ENCODE peak calls at places on chromosomes 13 and 19, in five cellular contexts. B is foreskin fibroblast, L is AG09309, A is iPS-NIHi11, E is NCI-H774. W is an unnamed sample.

GRCh38 chr19:55526216-55527196 is 10.4 kb downstream of the SBK2 start:
- DNase-seq in L (no peak), E (peak; percentile 77), A (peak; percentile 61), B (peak; percentile 80), W (no peak)

GRCh38 chr19:44626067-44626624 is 12.8 kb downstream of the IGSF23 start:
- DNase-seq in E (no peak), L (peak; percentile 84), A (peak; percentile 46), B (peak; percentile 96), W (no peak)

GRCh38 chr19:16566161-16566560 is 6.1 kb downstream of the SLC35E1 start:
- DNase-seq in A (no peak), B (no peak), L (no peak), E (no peak), W (no peak)

GRCh38 chr19:35995655-35995993 is 636 bp downstream of the SDHAF1 start:
- DNase-seq in B (peak; percentile 56), E (no peak), L (no peak), A (peak; percentile 78), W (no peak)

GRCh38 chr13:25478186-25478585 is 106.4 kb downstream of the ATP8A2 start:
- DNase-seq in E (no peak), B (peak; percentile 76), A (peak; percentile 43), L (no peak), W (no peak)

GRCh38 chr19:40057166-40057565 is 1.1 kb upstream of the ZNF780B start:
- DNase-seq in E (no peak), A (no peak), B (no peak), L (no peak), W (no peak)

GRCh38 chr19:46791944-46792343 is 3.5 kb upstream of the SLC1A5 start:
- DNase-seq in A (no peak), E (no peak), B (no peak), L (no peak), W (no peak)

GRCh38 chr13:43132228-43132627 is 108.8 kb downstream of the DNAJC15 start:
- DNase-seq in L (no peak), B (peak; percentile 37), E (no peak), A (peak; percentile 74), W (no peak)

GRCh38 chr13:33069365-33069764 is 53.1 kb downstream of the KL start:
- DNase-seq in B (no peak), L (no peak), E (no peak), A (peak; percentile 27), W (no peak)

GRCh38 chr19:14337510-14337909 is 43.7 kb upstream of the ADGRE5 start:
- DNase-seq in L (no peak), A (peak; percentile 76), E (peak; percentile 23), B (peak; percentile 29), W (no peak)

GRCh38 chr19:52664461-52664860 is 26.3 kb upstream of the ZNF83 start:
- DNase-seq in B (no peak), A (peak; percentile 68), E (no peak), L (no peak), W (no peak)

GRCh38 chr13:51644649-51645048 is 60.4 kb downstream of the WDFY2 start:
- DNase-seq in A (no peak), B (peak; percentile 36), L (no peak), E (no peak), W (no peak)

GRCh38 chr13:104586010-104586746 is 1520.0 kb upstream of the SLC10A2 start:
- DNase-seq in L (no peak), A (no peak), E (no peak), B (peak; percentile 54), W (no peak)

GRCh38 chr13:50693755-50694154 is 149.7 kb downstream of the DLEU7 start:
- DNase-seq in A (no peak), B (peak; percentile 78), L (no peak), E (no peak), W (no peak)

GRCh38 chr19:19342086-19343015 is 21.7 kb downstream of the MAU2 start:
- DNase-seq in L (no peak), A (peak; percentile 99), B (peak; percentile 77), E (no peak), W (peak; percentile 6)

GRCh38 chr13:39281539-39282150 is 243.4 kb downstream of the NHLRC3 start:
- DNase-seq in E (no peak), B (no peak), A (no peak), L (no peak), W (no peak)

GRCh38 chr19:5627395-5627904 is 4.6 kb downstream of the SAFB start:
- DNase-seq in B (peak; percentile 75), L (no peak), A (no peak), E (no peak), W (no peak)

GRCh38 chr13:53260594-53260993 is 232.0 kb downstream of the OLFM4 start:
- DNase-seq in A (no peak), B (no peak), E (no peak), L (no peak), W (no peak)

GRCh38 chr13:27476943-27477681 is 26.7 kb upstream of the MTIF3 start:
- DNase-seq in E (peak; percentile 12), L (no peak), A (no peak), B (peak; percentile 90), W (peak; percentile 99)

GRCh38 chr19:52221831-52222375 is 32.1 kb downstream of the PPP2R1A start:
- DNase-seq in E (no peak), L (no peak), A (no peak), B (peak; percentile 42), W (no peak)

GRCh38 chr19:51783373-51783772 is 11.6 kb upstream of the FPR3 start:
- DNase-seq in L (no peak), B (peak; percentile 14), A (peak; percentile 18), E (no peak), W (no peak)